ENCODE peak calls at places on chromosomes 7 and 10, in five cellular contexts. G, Z, F, M and B are unnamed samples.

GRCh38 chr7:30697716-30698460 is 15.6 kb upstream of the CRHR2 start:
- DNase-seq in F (no peak), Z (no peak), G (no peak), M (no peak), B (no peak)

GRCh38 chr10:103637855-103638561 is 144.5 kb downstream of the NEURL1 start:
- DNase-seq in F (no peak), Z (peak; percentile 96), M (peak; percentile 93), G (peak; percentile 64), B (no peak)

GRCh38 chr7:320297-320696 is 30.3 kb downstream of the FOXL3 start:
- DNase-seq in M (no peak), Z (no peak), G (peak; percentile 58), F (no peak), B (no peak)

GRCh38 chr10:4781955-4782354 is 44.1 kb upstream of the AKR1E2 start:
- DNase-seq in G (no peak), M (no peak), F (no peak), Z (no peak), B (no peak)

GRCh38 chr7:11540271-11540761 is 291.7 kb downstream of the THSD7A start:
- DNase-seq in F (no peak), M (no peak), Z (peak; percentile 88), G (no peak), B (no peak)

GRCh38 chr10:15140640-15141039 is 27.9 kb downstream of the NMT2 start:
- DNase-seq in F (no peak), Z (no peak), M (no peak), G (no peak), B (no peak)

GRCh38 chr10:92822964-92823363 is 25.4 kb upstream of the EXOC6 start:
- DNase-seq in Z (peak; percentile 30), G (no peak), F (no peak), M (no peak), B (no peak)

GRCh38 chr7:147182859-147183258 is 1066.3 kb downstream of the CNTNAP2 start:
- DNase-seq in F (no peak), Z (no peak), G (no peak), M (no peak), B (no peak)

GRCh38 chr7:70568674-70569334 is 563.1 kb upstream of the GALNT17 start:
- DNase-seq in F (no peak), M (peak; percentile 68), G (peak; percentile 59), Z (peak; percentile 31), B (no peak)

GRCh38 chr10:50613726-50614443 is 9.9 kb downstream of the SGMS1 start:
- DNase-seq in Z (no peak), G (no peak), F (no peak), M (no peak), B (no peak)

GRCh38 chr7:70426249-70426880 is 705.6 kb upstream of the GALNT17 start:
- DNase-seq in G (no peak), Z (no peak), M (no peak), F (no peak), B (no peak)

GRCh38 chr7:2471396-2471795 is 4.8 kb downstream of the GRIFIN start:
- DNase-seq in G (no peak), Z (no peak), F (no peak), M (peak; percentile 57), B (no peak)

GRCh38 chr10:131695814-131696165 is 205.0 kb upstream of the PPP2R2D start:
- DNase-seq in G (no peak), M (no peak), F (no peak), Z (no peak), B (no peak)

GRCh38 chr10:70843776-70844489 is 28.2 kb downstream of the SGPL1 start:
- DNase-seq in G (no peak), M (no peak), Z (no peak), F (no peak), B (no peak)

GRCh38 chr7:121084748-121085336 is 96.3 kb downstream of the CPED1 start:
- DNase-seq in F (no peak), Z (peak; percentile 96), G (no peak), M (peak; percentile 25), B (no peak)

GRCh38 chr10:56547163-56547562 is 186.1 kb upstream of the ZWINT start:
- DNase-seq in M (no peak), G (peak; percentile 44), F (no peak), Z (no peak), B (no peak)

GRCh38 chr7:116315803-116316202 is 105.5 kb downstream of the TES start:
- DNase-seq in G (no peak), F (no peak), M (no peak), Z (no peak), B (no peak)
- H3K27ac ChIP-seq in G (no peak overlapping the region), F (no peak overlapping the region), M (no peak overlapping the region), Z (peak overlapping the region; percentile 48), B (no peak overlapping the region)

GRCh38 chr7:6589829-6590644 is at the start of gene INTS15:
- DNase-seq in M (peak; percentile 74), G (peak; percentile 88), F (peak; percentile 83), Z (peak; percentile 77), B (no peak)

GRCh38 chr7:6589151-6589828 is 531 bp upstream of the INTS15 start:
- DNase-seq in Z (no peak), M (no peak), F (no peak), G (no peak), B (no peak)

GRCh38 chr7:6588566-6588965 is 1.3 kb upstream of the INTS15 start:
- DNase-seq in F (no peak), M (no peak), Z (no peak), G (no peak), B (no peak)

DNA sequence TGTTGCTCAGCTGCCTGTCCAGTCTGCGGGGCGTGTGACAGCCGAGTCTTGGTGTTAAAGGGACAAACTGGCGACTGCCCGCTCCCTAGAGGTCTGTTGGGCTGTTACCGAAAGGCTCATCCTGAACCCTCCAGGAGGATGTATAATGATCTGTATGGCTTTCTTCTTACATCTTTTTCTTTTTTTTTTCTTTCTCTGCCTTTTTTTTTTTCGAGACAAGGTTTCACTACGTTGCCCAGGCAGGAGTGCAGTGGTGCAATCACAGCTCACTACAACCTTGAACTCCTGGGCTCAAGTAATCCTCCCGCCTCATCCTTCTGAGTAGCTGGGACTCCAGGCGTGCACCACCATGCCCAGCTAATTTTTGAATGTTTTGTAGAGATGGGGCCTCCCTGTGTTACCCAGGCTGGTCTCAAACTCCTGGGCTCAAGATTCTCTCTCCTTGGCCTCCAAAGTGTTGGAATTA is 857 bp downstream of the INTS15 start:
- DNase-seq in M (no peak), G (no peak), Z (no peak), F (no peak), B (no peak)
- H3K27ac ChIP-seq in M (peak overlapping the region; percentile 81), G (peak overlapping the region; percentile 77), Z (peak overlapping the region; percentile 61), F (no peak overlapping the region), B (no peak overlapping the region)

GRCh38 chr7:134453526-134453925 is 5.4 kb downstream of the AKR1B1 start:
- DNase-seq in F (no peak), M (peak; percentile 52), G (no peak), Z (no peak), B (no peak)

GRCh38 chr7:134451656-134452055 is 7.2 kb downstream of the AKR1B1 start:
- DNase-seq in F (no peak), Z (no peak), M (peak; percentile 49), G (no peak), B (no peak)

GRCh38 chr7:134454277-134454676 is 4.6 kb downstream of the AKR1B1 start:
- DNase-seq in F (no peak), M (no peak), Z (no peak), G (no peak), B (no peak)

GRCh38 chr7:134452419-134452827 is 6.5 kb downstream of the AKR1B1 start:
- DNase-seq in F (peak; percentile 4), Z (no peak), G (no peak), M (peak; percentile 45), B (no peak)

GRCh38 chr7:134452991-134453473 is 5.9 kb downstream of the AKR1B1 start:
- DNase-seq in F (no peak), Z (no peak), G (no peak), M (peak; percentile 57), B (no peak)
- H3K27ac ChIP-seq in F (no peak overlapping the region), Z (peak overlapping the region; percentile 11), G (peak overlapping the region; percentile 13), M (peak overlapping the region; percentile 96), B (no peak overlapping the region)

GRCh38 chr10:113569576-113569975 is 16.7 kb downstream of the HABP2 start:
- DNase-seq in F (no peak), G (no peak), Z (no peak), M (no peak), B (no peak)

GRCh38 chr10:113566888-113567287 is 14.0 kb downstream of the HABP2 start:
- DNase-seq in G (no peak), Z (no peak), F (no peak), M (no peak), B (no peak)

GRCh38 chr10:113576853-113577252 is 24.0 kb downstream of the HABP2 start:
- DNase-seq in M (no peak), G (no peak), Z (peak; percentile 21), F (peak; percentile 35), B (no peak)

GRCh38 chr10:113573368-113573767 is 20.5 kb downstream of the HABP2 start:
- DNase-seq in G (no peak), F (no peak), M (no peak), Z (no peak), B (no peak)

DNA sequence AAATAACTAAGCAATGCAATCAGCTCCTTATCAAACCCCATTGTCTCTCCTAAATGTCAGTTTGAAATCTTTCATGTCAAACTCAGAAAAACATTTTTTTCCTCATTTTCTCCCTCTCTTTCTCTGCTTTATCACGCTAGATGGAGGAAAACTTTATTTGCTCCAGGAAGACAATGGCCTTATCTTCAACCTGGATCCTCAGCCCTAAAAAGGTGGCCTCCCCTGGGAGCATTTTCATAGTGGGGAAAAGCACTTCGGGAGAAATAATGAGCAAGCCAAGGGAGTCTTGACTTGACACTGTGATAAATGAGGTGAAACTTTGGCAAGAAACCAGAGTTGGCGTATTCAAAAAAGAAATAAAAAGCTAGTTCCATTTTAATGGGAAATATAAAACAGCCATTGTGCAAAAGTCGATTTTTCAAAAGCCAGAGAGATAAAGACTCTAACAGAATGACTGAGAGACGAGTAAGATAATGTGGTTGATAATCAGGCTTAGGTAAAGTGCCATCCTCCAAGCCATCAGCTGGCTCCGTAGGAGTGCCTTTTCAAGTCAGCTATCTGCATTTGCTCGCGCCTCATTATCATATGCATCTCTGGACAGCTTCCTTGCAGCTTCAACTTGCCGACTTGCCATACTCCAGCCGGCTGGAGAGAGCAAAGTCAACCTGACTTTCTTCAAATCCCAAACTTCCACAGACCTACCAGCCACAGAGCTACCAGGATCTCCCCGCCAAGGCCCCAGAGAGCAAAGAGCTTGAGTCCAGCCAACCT is 19.9 kb downstream of the HABP2 start:
- DNase-seq in G (no peak), F (no peak), M (no peak), Z (no peak), B (no peak)
- H3K27ac ChIP-seq in G (no peak overlapping the region), F (no peak overlapping the region), M (no peak overlapping the region), Z (no peak overlapping the region), B (no peak overlapping the region)